ENCODE peak calls at places on chromosomes 1 and 21, in six cellular contexts. C, G, Y, A, H and Z are unnamed samples.

GRCh38 chr1:168091063-168091462 is 45.7 kb downstream of the GPR161 start:
- DNase-seq in C (no peak), G (no peak), Y (no peak), A (no peak), H (no peak), Z (no peak)

GRCh38 chr1:63721531-63722189 is 52.2 kb upstream of the ROR1 start:
- DNase-seq in C (no peak), G (no peak), Y (no peak), A (no peak), H (no peak), Z (no peak)

GRCh38 chr1:174858301-174858700 is 141.4 kb upstream of the CACYBP start:
- DNase-seq in C (no peak), G (no peak), Y (no peak), A (no peak), H (no peak), Z (no peak)

GRCh38 chr1:152440635-152441471 is 26.8 kb upstream of the CRNN start:
- DNase-seq in C (peak), G (peak), Y (peak), A (peak), H (peak), Z (peak)

GRCh38 chr1:19704247-19705113 is 39.8 kb downstream of the HTR6 start:
- DNase-seq in C (peak), G (peak), Y (peak), A (peak), H (peak), Z (peak)

GRCh38 chr1:224506141-224506814 is 71.7 kb upstream of the WDR26 start:
- DNase-seq in C (no peak), G (no peak), Y (no peak), A (no peak), H (no peak), Z (no peak)

GRCh38 chr1:204455063-204455830 is 39.4 kb downstream of the PIK3C2B start:
- DNase-seq in C (no peak), G (no peak), Y (no peak), A (no peak), H (no peak), Z (no peak)

GRCh38 chr1:176595217-176595616 is 132.2 kb downstream of the PAPPA2 start:
- DNase-seq in C (no peak), G (no peak), Y (no peak), A (no peak), H (no peak), Z (no peak)

GRCh38 chr1:225911207-225912130 is 12.6 kb downstream of the PYCR2 start:
- DNase-seq in C (peak), G (peak), Y (no peak), A (peak), H (peak), Z (peak)

GRCh38 chr1:210397252-210397651 is 68.5 kb downstream of the HHAT start:
- DNase-seq in C (no peak), G (no peak), Y (no peak), A (no peak), H (no peak), Z (no peak)

GRCh38 chr1:221994274-221994698 is 252.4 kb upstream of the DUSP10 start:
- DNase-seq in C (no peak), G (no peak), Y (no peak), A (no peak), H (no peak), Z (no peak)

GRCh38 chr1:161044908-161045748 is 649 bp downstream of the USF1 start:
- DNase-seq in C (peak), G (peak), Y (peak), A (peak), H (peak), Z (peak)

GRCh38 chr1:5798151-5798730 is 194.0 kb downstream of the NPHP4 start:
- DNase-seq in C (no peak), G (no peak), Y (no peak), A (no peak), H (peak), Z (peak)

GRCh38 chr1:168806955-168807354 is 77.9 kb upstream of the DPT start:
- DNase-seq in C (no peak), G (no peak), Y (no peak), A (no peak), H (no peak), Z (no peak)

GRCh38 chr1:173113015-173113741 is 62.4 kb upstream of the TNFSF18 start:
- DNase-seq in C (no peak), G (no peak), Y (peak), A (no peak), H (no peak), Z (no peak)

GRCh38 chr21:31157756-31158155 is 119.5 kb upstream of the KRTAP19-8 start:
- DNase-seq in C (no peak), G (no peak), Y (no peak), A (no peak), H (no peak), Z (no peak)

GRCh38 chr1:187734427-187734826 is 905.7 kb downstream of the PLA2G4A start:
- DNase-seq in C (no peak), G (no peak), Y (no peak), A (no peak), H (no peak), Z (no peak)

GRCh38 chr1:212225416-212225815 is 59.8 kb upstream of the PPP2R5A start:
- DNase-seq in C (no peak), G (no peak), Y (no peak), A (no peak), H (no peak), Z (no peak)

GRCh38 chr1:229582011-229582694 is 23.6 kb upstream of the ABCB10 start:
- DNase-seq in C (peak), G (peak), Y (no peak), A (peak), H (peak), Z (peak)

GRCh38 chr21:42063578-42064521 is 7.3 kb upstream of the UMODL1 start:
- DNase-seq in C (peak), G (no peak), Y (peak), A (peak), H (no peak), Z (peak)

GRCh38 chr21:32474179-32475059 is 61.9 kb downstream of the EVA1C start:
- DNase-seq in C (no peak), G (no peak), Y (no peak), A (no peak), H (no peak), Z (no peak)

GRCh38 chr1:44890007-44890406 is 47.0 kb upstream of the PTCH2 start:
- DNase-seq in C (no peak), G (no peak), Y (no peak), A (no peak), H (no peak), Z (no peak)

GRCh38 chr1:33167650-33168447 is 14.0 kb downstream of the TRIM62 start:
- DNase-seq in C (no peak), G (no peak), Y (no peak), A (no peak), H (no peak), Z (no peak)

GRCh38 chr1:113677250-113678158 is 81.8 kb downstream of the PHTF1 start:
- DNase-seq in C (no peak), G (peak), Y (peak), A (no peak), H (no peak), Z (peak)

GRCh38 chr1:24119859-24120756 is 8.2 kb upstream of the MYOM3 start:
- DNase-seq in C (peak), G (no peak), Y (peak), A (peak), H (peak), Z (peak)

GRCh38 chr1:39410915-39411436 is 80.5 kb upstream of the BMP8A start:
- DNase-seq in C (peak), G (peak), Y (peak), A (peak), H (peak), Z (peak)

GRCh38 chr1:36386262-36387140 is 777 bp upstream of the STK40 start:
- DNase-seq in C (peak), G (peak), Y (peak), A (peak), H (peak), Z (peak)

GRCh38 chr1:22414244-22414751 is 37.4 kb upstream of the ZBTB40 start:
- DNase-seq in C (peak), G (no peak), Y (no peak), A (peak), H (peak), Z (peak)

GRCh38 chr1:77655431-77655974 is 27.0 kb downstream of the ZZZ3 start:
- DNase-seq in C (no peak), G (no peak), Y (no peak), A (no peak), H (peak), Z (peak)

GRCh38 chr1:37822942-37823865 is 15.2 kb upstream of the YRDC start:
- DNase-seq in C (no peak), G (no peak), Y (no peak), A (no peak), H (no peak), Z (no peak)

GRCh38 chr1:165581926-165582325 is 38.1 kb downstream of the LRRC52 start:
- DNase-seq in C (no peak), G (no peak), Y (no peak), A (no peak), H (no peak), Z (no peak)

GRCh38 chr1:53413175-53414001 is 45.8 kb upstream of the DMRTB1 start:
- DNase-seq in C (no peak), G (no peak), Y (peak), A (no peak), H (no peak), Z (no peak)

GRCh38 chr1:237868814-237869600 is 21.7 kb downstream of the ZP4 start:
- DNase-seq in C (no peak), G (no peak), Y (no peak), A (no peak), H (no peak), Z (no peak)

GRCh38 chr1:93036672-93037071 is 42.4 kb upstream of the MTF2 start:
- DNase-seq in C (no peak), G (no peak), Y (no peak), A (no peak), H (no peak), Z (no peak)

GRCh38 chr1:105399718-105400117 is 1650.0 kb downstream of the AMY1C start:
- DNase-seq in C (no peak), G (no peak), Y (no peak), A (no peak), H (no peak), Z (no peak)

GRCh38 chr1:191174298-191174697 is 696.6 kb upstream of the BRINP3 start:
- DNase-seq in C (no peak), G (no peak), Y (no peak), A (no peak), H (no peak), Z (no peak)

GRCh38 chr1:87279966-87280535 is 48.6 kb upstream of the LMO4 start:
- DNase-seq in C (no peak), G (no peak), Y (no peak), A (no peak), H (no peak), Z (no peak)
- TF ChIP-seq CTCF in C (no peak), G (no peak), Y (no peak), A (no peak), H (no peak), Z (no peak)

GRCh38 chr1:217403321-217403720 is 227.6 kb downstream of the GPATCH2 start:
- DNase-seq in C (no peak), G (no peak), Y (no peak), A (no peak), H (no peak), Z (no peak)

GRCh38 chr1:217402301-217402700 is 228.6 kb downstream of the GPATCH2 start:
- DNase-seq in C (no peak), G (no peak), Y (no peak), A (no peak), H (no peak), Z (no peak)

DNA sequence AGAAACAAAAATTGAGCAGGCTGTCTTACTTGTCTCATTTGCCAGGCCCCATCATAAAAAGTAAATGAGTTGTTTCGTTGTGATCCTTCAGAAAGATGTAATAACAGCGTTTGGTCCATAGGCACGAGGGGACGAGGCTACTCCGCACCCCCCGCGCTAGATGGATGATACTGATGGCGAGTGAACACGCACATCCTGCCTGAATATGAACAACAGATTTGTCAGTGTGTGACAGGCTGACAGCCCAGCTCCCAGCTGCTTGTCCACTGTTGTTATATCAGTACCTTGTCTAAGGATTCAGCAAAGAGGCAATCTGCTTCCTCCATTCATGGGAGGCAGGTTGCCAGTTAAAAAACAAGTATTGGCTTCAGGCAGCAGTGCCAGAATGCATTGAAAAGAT is 223.5 kb downstream of the GPATCH2 start:
- DNase-seq in C (no peak), G (no peak), Y (no peak), A (no peak), H (no peak), Z (no peak)
- H3K27ac ChIP-seq in C (no peak), G (no peak), Y (no peak), A (no peak), H (no peak), Z (no peak)

GRCh38 chr21:39022901-39023693 is 160.2 kb downstream of the PSMG1 start:
- DNase-seq in C (no peak), G (peak), Y (no peak), A (peak), H (peak), Z (peak)
- TF ChIP-seq CTCF in C (no peak), G (peak), Y (no peak), A (no peak), H (no peak), Z (no peak)

GRCh38 chr21:17003221-17003620 is 509.6 kb upstream of the CXADR start:
- DNase-seq in C (no peak), G (no peak), Y (no peak), A (no peak), H (no peak), Z (no peak)

GRCh38 chr21:17002628-17003027 is 510.2 kb upstream of the CXADR start:
- DNase-seq in C (no peak), G (no peak), Y (no peak), A (no peak), H (no peak), Z (no peak)

GRCh38 chr21:17003763-17004373 is 509.0 kb upstream of the CXADR start:
- DNase-seq in C (no peak), G (no peak), Y (no peak), A (no peak), H (no peak), Z (no peak)
- H3K27ac ChIP-seq in C (no peak), G (no peak), Y (no peak), A (no peak), H (no peak), Z (peak)

GRCh38 chr1:201505505-201505893 is 1.4 kb downstream of the CSRP1 start:
- DNase-seq in C (peak), G (no peak), Y (peak), A (no peak), H (no peak), Z (no peak)

GRCh38 chr1:201504799-201505504 is 2.0 kb downstream of the CSRP1 start:
- DNase-seq in C (no peak), G (no peak), Y (no peak), A (no peak), H (no peak), Z (no peak)

GRCh38 chr1:201508809-201509208 is 1.9 kb upstream of the CSRP1 start:
- DNase-seq in C (no peak), G (no peak), Y (no peak), A (no peak), H (no peak), Z (no peak)

GRCh38 chr1:201506092-201506491 is 831 bp downstream of the CSRP1 start:
- DNase-seq in C (no peak), G (no peak), Y (no peak), A (no peak), H (no peak), Z (no peak)

DNA sequence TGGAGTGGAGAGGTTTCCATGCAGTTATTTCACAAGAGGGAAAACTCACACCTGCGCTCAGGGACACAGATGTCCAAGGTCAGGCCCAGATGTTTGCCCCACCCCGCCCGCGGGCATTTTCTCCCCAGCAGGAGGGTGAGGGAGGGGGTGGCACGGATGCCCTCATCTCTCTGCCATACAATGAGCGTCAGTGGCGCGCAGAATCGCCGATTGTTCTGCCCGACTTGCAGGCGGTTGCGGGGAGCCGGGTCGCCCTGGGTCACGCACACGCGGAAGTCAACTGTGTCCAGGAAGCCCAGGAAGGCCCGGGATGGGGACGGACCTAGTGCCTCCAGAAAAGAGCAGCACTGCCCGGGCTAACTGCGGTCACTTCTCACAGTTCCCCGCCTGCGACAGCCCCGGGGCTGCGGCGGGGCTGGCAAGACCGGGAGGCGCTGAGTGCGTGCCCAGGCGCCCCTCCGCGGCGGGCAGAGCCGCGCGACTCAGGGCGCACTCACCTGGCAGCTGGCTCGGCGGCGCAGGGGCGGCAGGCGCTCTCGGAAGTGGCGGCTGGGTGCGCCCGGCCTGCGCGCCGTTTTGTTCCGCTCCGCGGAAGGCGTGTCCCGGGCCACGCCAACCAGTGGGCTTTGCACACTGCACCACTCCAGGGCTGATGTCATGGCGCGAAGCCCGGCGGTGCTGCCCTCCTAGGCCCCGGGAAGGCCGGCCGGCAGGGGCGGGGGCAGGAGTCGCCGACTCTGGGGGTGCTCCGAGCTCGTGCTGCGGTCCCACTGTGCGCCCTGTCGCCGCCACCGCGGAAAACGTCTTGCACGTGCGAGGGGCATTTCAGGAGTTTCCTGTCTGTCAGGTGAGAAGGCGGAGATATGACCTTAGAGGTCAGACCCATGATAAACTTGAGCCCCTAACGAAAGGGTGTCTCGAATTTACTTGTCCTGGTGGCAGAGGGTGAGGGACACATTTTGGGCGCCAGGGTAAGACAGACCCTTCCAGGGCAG is at the start of gene CSRP1:
- DNase-seq in C (peak), G (peak), Y (peak), A (peak), H (peak), Z (peak)
- TF ChIP-seq CTCF in C (no peak), G (no peak), Y (no peak), A (no peak), H (no peak), Z (no peak)